ENCODE peak calls at places on chromosomes 5 and 9, in five cellular contexts. V is activated CD4-positive, alpha-beta T cell treated with anti-CD3 and anti-CD28 coated beads, Interleukin-2, amount 50 U/mL, for 4 hours; H is PC-3; P is GM06990; B is HT1080. G is an unnamed sample.
A peak's percentile ranks its signal among the peaks of the same experiment; 100 is the strongest.

GRCh38 chr5:53368966-53369605 is 111.3 kb upstream of the FST start:
- DNase-seq in V (no peak), H (no peak), P (no peak), B (no peak), G (no peak)

GRCh38 chr9:75181748-75182147 is 93.4 kb downstream of the OSTF1 start:
- DNase-seq in V (no peak), H (peak; percentile 79), P (no peak), B (peak; percentile 47), G (no peak)

GRCh38 chr9:88531920-88532319 is 3.1 kb upstream of the NXNL2 start:
- DNase-seq in V (no peak), H (no peak), P (no peak), B (no peak), G (no peak)

GRCh38 chr5:132411382-132411925 is 41.9 kb downstream of the SLC22A5 start:
- DNase-seq in V (no peak), H (peak; percentile 71), P (peak; percentile 44), B (no peak), G (no peak)

GRCh38 chr9:89929315-89929714 is 324.5 kb downstream of the GADD45G start:
- DNase-seq in V (no peak), H (no peak), P (no peak), B (no peak), G (no peak)

GRCh38 chr5:139808481-139809330 is 13.1 kb downstream of the PSD2 start:
- DNase-seq in V (no peak), H (peak; percentile 30), P (peak; percentile 36), B (peak; percentile 39), G (no peak)

GRCh38 chr9:137786511-137786920 is 91.1 kb upstream of the CACNA1B start:
- DNase-seq in V (no peak), H (no peak), P (no peak), B (no peak), G (no peak)

GRCh38 chr9:107999890-108000289 is 510.3 kb upstream of the KLF4 start:
- DNase-seq in V (no peak), H (peak; percentile 40), P (no peak), B (no peak), G (no peak)

GRCh38 chr9:14347408-14348224 is 33.7 kb upstream of the NFIB start:
- DNase-seq in V (no peak), H (peak; percentile 10), P (no peak), B (no peak), G (peak; percentile 38)

GRCh38 chr9:87267701-87268100 is 230.0 kb upstream of the DAPK1 start:
- DNase-seq in V (no peak), H (no peak), P (no peak), B (no peak), G (no peak)

GRCh38 chr5:40518511-40518917 is 161.2 kb upstream of the PTGER4 start:
- DNase-seq in V (no peak), H (peak; percentile 99), P (no peak), B (peak; percentile 93), G (no peak)

GRCh38 chr5:56105511-56106372 is 111.0 kb upstream of the IL6ST start:
- DNase-seq in V (no peak), H (no peak), P (no peak), B (no peak), G (no peak)

GRCh38 chr5:140795259-140795641 is 598 bp downstream of the PCDHA2 start:
- DNase-seq in V (no peak), H (no peak), P (no peak), B (peak; percentile 11), G (no peak)

GRCh38 chr5:163894645-163895044 is 389.2 kb downstream of the MAT2B start:
- DNase-seq in V (no peak), H (peak; percentile 34), P (no peak), B (peak; percentile 81), G (no peak)

GRCh38 chr5:105953616-105954015 is 1717.1 kb downstream of the EFNA5 start:
- DNase-seq in V (no peak), H (no peak), P (no peak), B (no peak), G (no peak)

GRCh38 chr5:107514305-107514704 is 156.4 kb downstream of the EFNA5 start:
- DNase-seq in V (no peak), H (peak; percentile 39), P (no peak), B (peak; percentile 70), G (no peak)

GRCh38 chr9:13805566-13805965 is 508.4 kb downstream of the NFIB start:
- DNase-seq in V (no peak), H (no peak), P (no peak), B (no peak), G (no peak)

GRCh38 chr9:90985631-90986030 is 184.0 kb downstream of the SYK start:
- DNase-seq in V (no peak), H (no peak), P (no peak), B (no peak), G (no peak)

GRCh38 chr9:114163517-114163924 is 8.2 kb downstream of the COL27A1 start:
- DNase-seq in V (no peak), H (no peak), P (no peak), B (no peak), G (no peak)

GRCh38 chr5:67998709-67999251 is 216.8 kb upstream of the PIK3R1 start:
- DNase-seq in V (no peak), H (peak; percentile 18), P (no peak), B (peak; percentile 92), G (no peak)

GRCh38 chr9:133403766-133404439 is 13.9 kb downstream of the REXO4 start:
- DNase-seq in V (peak; percentile 62), H (peak; percentile 51), P (no peak), B (peak; percentile 30), G (no peak)

GRCh38 chr5:112254303-112254702 is 164.8 kb downstream of the EPB41L4A start:
- DNase-seq in V (no peak), H (no peak), P (no peak), B (no peak), G (no peak)

GRCh38 chr9:121634329-121634784 is 17.1 kb upstream of the DAB2IP start:
- DNase-seq in V (no peak), H (no peak), P (no peak), B (no peak), G (no peak)

GRCh38 chr5:151469992-151470391 is 22.6 kb downstream of the SLC36A1 start:
- DNase-seq in V (no peak), H (no peak), P (no peak), B (no peak), G (no peak)

GRCh38 chr5:177022386-177023246 is at the start of gene ZNF346:
- DNase-seq in V (peak; percentile 89), H (peak; percentile 98), P (peak; percentile 92), B (peak; percentile 84), G (peak; percentile 98)

GRCh38 chr5:177474094-177474493 is 660 bp upstream of the DBN1 start:
- DNase-seq in V (no peak), H (no peak), P (no peak), B (no peak), G (no peak)

GRCh38 chr5:93622240-93622885 is 39.3 kb downstream of the NR2F1 start:
- DNase-seq in V (no peak), H (peak; percentile 43), P (no peak), B (peak; percentile 21), G (no peak)

GRCh38 chr9:22395585-22396205 is 50.9 kb upstream of the DMRTA1 start:
- DNase-seq in V (no peak), H (peak; percentile 83), P (no peak), B (peak; percentile 83), G (no peak)

GRCh38 chr5:66876266-66876807 is 280.1 kb downstream of the MAST4 start:
- DNase-seq in V (no peak), H (no peak), P (no peak), B (no peak), G (no peak)

GRCh38 chr9:98479967-98480847 is 224.8 kb upstream of the TBC1D2 start:
- DNase-seq in V (no peak), H (peak; percentile 4), P (no peak), B (peak; percentile 59), G (no peak)